ENCODE peak calls at places on chromosome 1, in ten cellular contexts. Y is GM23248; G is amniotic stem cell; B is PC-3; N is AG04449; A is aorta; X is activated CD4-positive, alpha-beta T cell treated with anti-CD3 and anti-CD28 coated beads for 4 hours; O is activated CD8-positive, alpha-beta memory T cell treated with anti-CD3 and anti-CD28 coated beads for 48 hours; J is Calu3; H is cardiac septum. V is an unnamed sample.

GRCh38 chr1:29551123-29551522 is 314.8 kb downstream of the PTPRU start:
- DNase-seq in Y (no peak), G (no peak), B (no peak), N (no peak), A (no peak), X (no peak), O (no peak), J (no peak), H (no peak), V (no peak)

GRCh38 chr1:88983791-88984552 is 8.5 kb downstream of the KYAT3 start:
- DNase-seq in Y (peak; percentile 71), G (no peak), B (peak; percentile 84), N (no peak), A (no peak), X (peak; percentile 23), O (no peak), J (no peak), H (no peak), V (peak; percentile 43)

GRCh38 chr1:145995964-145996432 is 381 bp downstream of the TXNIP start:
- DNase-seq in Y (peak; percentile 42), G (no peak), B (peak; percentile 26), N (no peak), A (no peak), X (no peak), O (no peak), J (no peak), H (no peak), V (peak; percentile 39)

GRCh38 chr1:79396901-79397300 is 390.4 kb upstream of the ADGRL4 start:
- DNase-seq in Y (no peak), G (no peak), B (no peak), N (no peak), A (no peak), X (no peak), O (no peak), J (no peak), H (no peak), V (no peak)

GRCh38 chr1:183633676-183634343 is 1.8 kb downstream of the ARPC5 start:
- DNase-seq in Y (peak; percentile 84), G (peak; percentile 81), B (peak; percentile 74), N (peak; percentile 83), A (no peak), X (peak; percentile 22), O (no peak), J (peak; percentile 31), H (no peak), V (peak; percentile 51)

GRCh38 chr1:94646786-94647555 is 105.4 kb upstream of the F3 start:
- DNase-seq in Y (peak; percentile 46), G (no peak), B (no peak), N (no peak), A (no peak), X (no peak), O (no peak), J (no peak), H (no peak), V (no peak)

GRCh38 chr1:41313661-41314131 is 47.5 kb upstream of the FOXO6 start:
- DNase-seq in Y (peak; percentile 68), G (no peak), B (peak; percentile 31), N (no peak), A (no peak), X (no peak), O (no peak), J (no peak), H (no peak), V (peak; percentile 26)

GRCh38 chr1:40856656-40857302 is 5.4 kb downstream of the CITED4 start:
- DNase-seq in Y (no peak), G (no peak), B (no peak), N (no peak), A (no peak), X (no peak), O (no peak), J (no peak), H (no peak), V (no peak)

GRCh38 chr1:213374369-213374768 is 323.3 kb downstream of the RPS6KC1 start:
- DNase-seq in Y (peak; percentile 60), G (peak; percentile 11), B (peak; percentile 90), N (no peak), A (peak; percentile 69), X (peak; percentile 31), O (peak; percentile 36), J (peak; percentile 90), H (no peak), V (peak; percentile 62)

GRCh38 chr1:9249534-9250335 is 15.2 kb downstream of the H6PD start:
- DNase-seq in Y (peak; percentile 71), G (no peak), B (peak; percentile 43), N (no peak), A (no peak), X (no peak), O (no peak), J (peak; percentile 12), H (no peak), V (peak; percentile 57)

GRCh38 chr1:241225741-241226140 is 131.3 kb downstream of the RGS7 start:
- DNase-seq in Y (no peak), G (no peak), B (no peak), N (no peak), A (no peak), X (no peak), O (no peak), J (no peak), H (no peak), V (no peak)

GRCh38 chr1:231778009-231778719 is 151.6 kb downstream of the DISC1 start:
- DNase-seq in Y (peak; percentile 25), G (no peak), B (peak; percentile 89), N (no peak), A (peak; percentile 66), X (no peak), O (no peak), J (peak; percentile 78), H (no peak), V (no peak)